ENCODE peak calls at places on chromosomes 6 and 20, in seven cellular contexts. One of them, this sample, is unnamed.

GRCh38 chr20:1830240-1830639 is 65.0 kb upstream of the SIRPA start:
- DNase-seq in iris pigment epithelial cell: peak; percentile 97
- DNase-seq in cardiac septum: peak; percentile 87
- DNase-seq in EL: peak; percentile 98
- DNase-seq in heart left ventricle: peak; percentile 91
- DNase-seq in WTC11: no peak
- DNase-seq in GM06990: no peak
- DNase-seq in this sample: no peak

GRCh38 chr6:7156666-7157278 is 49.0 kb downstream of the RREB1 start:
- DNase-seq in iris pigment epithelial cell: peak; percentile 49
- DNase-seq in GM06990: no peak
- DNase-seq in cardiac septum: no peak
- DNase-seq in heart left ventricle: no peak
- DNase-seq in EL: peak; percentile 94
- DNase-seq in WTC11: no peak
- DNase-seq in this sample: no peak

GRCh38 chr20:10551732-10552724 is 116.9 kb downstream of the SLX4IP start:
- DNase-seq in EL: no peak
- DNase-seq in heart left ventricle: no peak
- DNase-seq in iris pigment epithelial cell: no peak
- DNase-seq in cardiac septum: no peak
- DNase-seq in GM06990: no peak
- DNase-seq in WTC11: peak; percentile 53
- DNase-seq in this sample: no peak

GRCh38 chr6:14144678-14145113 is 27.1 kb downstream of the CD83 start:
- DNase-seq in EL: peak; percentile 74
- DNase-seq in WTC11: peak; percentile 92
- DNase-seq in iris pigment epithelial cell: peak; percentile 62
- DNase-seq in cardiac septum: peak; percentile 87
- DNase-seq in GM06990: peak; percentile 53
- DNase-seq in heart left ventricle: peak; percentile 57
- DNase-seq in this sample: peak; percentile 40

GRCh38 chr6:2630891-2631458 is 119.7 kb downstream of the MYLK4 start:
- DNase-seq in WTC11: no peak
- DNase-seq in EL: peak; percentile 46
- DNase-seq in cardiac septum: no peak
- DNase-seq in heart left ventricle: no peak
- DNase-seq in iris pigment epithelial cell: peak; percentile 87
- DNase-seq in GM06990: no peak
- DNase-seq in this sample: no peak

GRCh38 chr6:88586371-88587157 is 376.9 kb downstream of the RNGTT start:
- DNase-seq in EL: peak; percentile 1
- DNase-seq in WTC11: no peak
- DNase-seq in cardiac septum: no peak
- DNase-seq in heart left ventricle: no peak
- DNase-seq in iris pigment epithelial cell: no peak
- DNase-seq in GM06990: no peak
- DNase-seq in this sample: no peak

GRCh38 chr6:160139420-160139851 is 17.8 kb downstream of the SLC22A1 start:
- DNase-seq in WTC11: no peak
- DNase-seq in heart left ventricle: no peak
- DNase-seq in GM06990: no peak
- DNase-seq in iris pigment epithelial cell: peak; percentile 90
- DNase-seq in EL: peak; percentile 96
- DNase-seq in cardiac septum: peak; percentile 55
- DNase-seq in this sample: no peak

GRCh38 chr20:36162272-36162966 is 7.9 kb downstream of the EPB41L1 start:
- DNase-seq in heart left ventricle: no peak
- DNase-seq in WTC11: no peak
- DNase-seq in iris pigment epithelial cell: no peak
- DNase-seq in GM06990: no peak
- DNase-seq in cardiac septum: no peak
- DNase-seq in EL: no peak
- DNase-seq in this sample: no peak

GRCh38 chr6:55636406-55637102 is 57.6 kb upstream of the HMGCLL1 start:
- DNase-seq in heart left ventricle: no peak
- DNase-seq in cardiac septum: no peak
- DNase-seq in WTC11: no peak
- DNase-seq in EL: peak; percentile 64
- DNase-seq in iris pigment epithelial cell: peak; percentile 84
- DNase-seq in GM06990: no peak
- DNase-seq in this sample: no peak

GRCh38 chr6:92364948-92365386 is 1054.4 kb downstream of the EPHA7 start:
- DNase-seq in cardiac septum: no peak
- DNase-seq in iris pigment epithelial cell: peak; percentile 1
- DNase-seq in EL: no peak
- DNase-seq in GM06990: no peak
- DNase-seq in WTC11: no peak
- DNase-seq in heart left ventricle: no peak
- DNase-seq in this sample: no peak

GRCh38 chr6:36911946-36912555 is 26.3 kb downstream of the C6orf89 start:
- DNase-seq in GM06990: no peak
- DNase-seq in iris pigment epithelial cell: no peak
- DNase-seq in EL: no peak
- DNase-seq in WTC11: no peak
- DNase-seq in heart left ventricle: no peak
- DNase-seq in cardiac septum: no peak
- DNase-seq in this sample: peak; percentile 11